ENCODE peak calls at places on chromosome 6, in five cellular contexts. D is cardiac muscle cell, W is neural progenitor cell, U is K562, G is transverse colon. F is an unnamed sample. For H3K4me1, the result is how much of the 10 kb centered on the place peaks cover.

GRCh38 chr6:159044899-159045727 is at the start of gene TAGAP:
- DNase-seq in U (no peak), D (no peak), W (no peak), G (peak), F (no peak)

GRCh38 chr6:137659871-137660270 is 165.7 kb upstream of the OLIG3 start:
- DNase-seq in D (no peak), W (no peak), U (no peak), G (no peak), F (no peak)

GRCh38 chr6:161242779-161243693 is 30.8 kb downstream of the AGPAT4 start:
- DNase-seq in D (no peak), G (no peak), W (peak), U (no peak), F (peak)

GRCh38 chr6:61538765-61539164 is 747.3 kb downstream of the KHDRBS2 start:
- DNase-seq in U (no peak), W (no peak), G (no peak), D (no peak), F (no peak)

GRCh38 chr6:116799945-116800344 is 28.9 kb downstream of the GPRC6A start:
- DNase-seq in G (no peak), W (no peak), U (no peak), D (no peak), F (no peak)

GRCh38 chr6:157804448-157805327 is 18.4 kb upstream of the SNX9 start:
- DNase-seq in G (no peak), D (no peak), W (no peak), U (peak), F (no peak)

GRCh38 chr6:53915292-53915691 is 120.5 kb downstream of the LRRC1 start:
- DNase-seq in G (no peak), W (no peak), U (no peak), D (no peak), F (no peak)

GRCh38 chr6:82951389-82951788 is 114.3 kb downstream of the UBE3D start:
- DNase-seq in D (no peak), G (no peak), W (no peak), U (no peak), F (no peak)

GRCh38 chr6:160742090-160742489 is 40.0 kb downstream of the PLG start:
- DNase-seq in W (no peak), D (no peak), G (no peak), U (no peak), F (no peak)

GRCh38 chr6:87700729-87701675 is 1.0 kb downstream of the AKIRIN2 start:
- DNase-seq in U (peak), D (peak), G (peak), W (peak), F (no peak)

GRCh38 chr6:42300701-42301100 is 83.0 kb upstream of the MRPS10 start:
- DNase-seq in U (no peak), D (no peak), G (no peak), W (no peak), F (no peak)

GRCh38 chr6:19771753-19772336 is 65.3 kb upstream of the ID4 start:
- DNase-seq in D (no peak), G (no peak), U (no peak), W (no peak), F (no peak)

GRCh38 chr6:46730918-46731461 is 4.2 kb downstream of the PLA2G7 start:
- DNase-seq in U (no peak), W (no peak), D (no peak), G (no peak), F (no peak)

GRCh38 chr6:46736913-46737312 is 1.7 kb upstream of the PLA2G7 start:
- DNase-seq in G (no peak), D (no peak), W (no peak), U (no peak), F (no peak)

GRCh38 chr6:46733410-46733809 is 1.8 kb downstream of the PLA2G7 start:
- DNase-seq in D (no peak), G (no peak), W (no peak), U (no peak), F (no peak)

GRCh38 chr6:46734867-46735719 is at the start of gene PLA2G7:
- DNase-seq in U (no peak), W (peak), D (peak), G (peak), F (no peak)

DNA sequence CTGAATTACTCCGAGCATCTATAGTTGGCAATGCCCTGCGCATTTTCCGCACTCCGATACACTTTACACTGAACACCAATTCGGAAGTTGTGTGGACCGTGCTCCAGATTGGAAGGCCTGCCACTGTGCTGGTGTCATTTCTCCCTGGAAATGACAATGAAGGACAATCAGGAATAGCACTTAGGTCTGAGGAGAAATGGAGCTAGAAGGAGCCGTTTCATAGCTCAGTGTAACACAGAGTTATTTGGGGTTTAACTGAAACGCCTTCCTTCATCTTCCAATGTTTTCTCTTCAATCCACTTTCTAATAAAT is 501 bp upstream of the PLA2G7 start:
- DNase-seq in G (no peak), W (no peak), D (no peak), U (no peak), F (no peak)
- H3K4me3 ChIP-seq in G (peak), W (peak), D (peak), U (no peak), F (peak)

GRCh38 chr6:109475625-109476024 is 7.4 kb downstream of the ZBTB24 start:
- DNase-seq in G (no peak), D (no peak), W (no peak), U (no peak), F (no peak)
- H3K4me1 ChIP-seq in G (under half), D (under half), W (under half), U (under half), F (under half)

DNA sequence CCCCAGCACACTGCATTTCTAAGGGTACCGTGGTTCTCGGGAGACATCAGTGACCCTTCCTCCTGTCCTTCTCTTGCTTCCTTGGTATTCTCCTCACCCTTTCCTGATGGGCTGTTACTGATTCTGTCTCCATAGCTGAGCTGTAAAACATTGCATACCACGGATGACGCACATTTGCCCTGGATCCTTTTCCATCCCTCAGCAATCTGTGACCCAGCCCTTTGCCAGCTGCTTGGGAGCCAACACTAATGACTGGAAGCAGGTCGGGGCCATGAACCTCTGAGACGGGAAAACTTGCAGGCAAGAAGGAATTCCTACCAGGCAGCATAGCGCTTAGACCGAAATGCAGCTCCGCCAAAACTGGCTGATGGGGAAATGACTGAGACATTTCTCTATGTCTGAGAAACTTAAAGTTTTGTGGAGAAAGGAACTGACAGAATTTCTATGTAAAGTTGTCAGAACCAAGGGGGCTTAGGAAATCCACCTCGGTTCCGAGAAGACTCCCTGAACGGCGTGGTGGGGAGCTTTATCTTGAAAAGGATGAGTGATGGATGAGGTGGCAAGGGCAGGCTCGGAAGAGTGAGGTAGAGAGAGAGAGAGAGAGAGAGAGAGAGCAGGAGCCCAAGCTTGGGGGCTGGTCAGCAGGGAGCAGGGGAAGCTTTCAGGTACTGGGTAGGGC is 19.2 kb downstream of the TUBB2B start:
- DNase-seq in U (no peak), D (no peak), W (no peak), G (no peak), F (no peak)
- H3K4me3 ChIP-seq in U (no peak), D (no peak), W (no peak), G (no peak), F (no peak)

GRCh38 chr6:105485456-105485855 is 82.6 kb upstream of the PREP start:
- DNase-seq in D (no peak), W (peak), U (no peak), G (peak), F (no peak)
- H3K4me1 ChIP-seq in D (under half), W (under half), U (under half), G (under half), F (under half)

GRCh38 chr6:50707652-50708325 is 5.5 kb upstream of the TFAP2D start:
- DNase-seq in G (no peak), W (peak), U (no peak), D (no peak), F (no peak)
- H3K4me3 ChIP-seq in G (no peak), W (peak), U (no peak), D (no peak), F (no peak)